ENCODE peak calls at places on chromosomes 6 and 20, in eight cellular contexts. One of them, this sample, is unnamed. For H3K9me3, the result is how much of the 10 kb centered on the place peaks cover.

GRCh38 chr20:10863337-10864060 is 189.7 kb upstream of the JAG1 start:
- DNase-seq in HCT116: peak
- DNase-seq in stomach: no peak
- DNase-seq in Peyer's patch: no peak
- DNase-seq in sigmoid colon: no peak
- DNase-seq in breast epithelium: no peak
- DNase-seq in heart left ventricle: no peak
- DNase-seq in right lobe of liver: no peak
- DNase-seq in this sample: no peak

GRCh38 chr20:45322952-45323383 is 14.9 kb upstream of the MATN4 start:
- DNase-seq in HCT116: peak
- DNase-seq in stomach: peak
- DNase-seq in Peyer's patch: peak
- DNase-seq in sigmoid colon: peak
- DNase-seq in breast epithelium: peak
- DNase-seq in heart left ventricle: no peak
- DNase-seq in right lobe of liver: peak
- DNase-seq in this sample: peak

GRCh38 chr6:162443101-162443500 is 284.5 kb downstream of the PRKN start:
- DNase-seq in HCT116: no peak
- DNase-seq in stomach: peak
- DNase-seq in Peyer's patch: no peak
- DNase-seq in sigmoid colon: no peak
- DNase-seq in breast epithelium: peak
- DNase-seq in heart left ventricle: no peak
- DNase-seq in right lobe of liver: no peak
- DNase-seq in this sample: peak

GRCh38 chr20:49132995-49133451 is 55.1 kb downstream of the STAU1 start:
- DNase-seq in HCT116: peak
- DNase-seq in stomach: no peak
- DNase-seq in Peyer's patch: no peak
- DNase-seq in sigmoid colon: no peak
- DNase-seq in breast epithelium: no peak
- DNase-seq in heart left ventricle: no peak
- DNase-seq in right lobe of liver: no peak
- DNase-seq in this sample: peak

GRCh38 chr20:17972121-17972520 is 3.3 kb downstream of the MGME1 start:
- DNase-seq in HCT116: no peak
- DNase-seq in stomach: no peak
- DNase-seq in Peyer's patch: no peak
- DNase-seq in sigmoid colon: no peak
- DNase-seq in breast epithelium: no peak
- DNase-seq in heart left ventricle: no peak
- DNase-seq in right lobe of liver: no peak
- DNase-seq in this sample: no peak

GRCh38 chr20:32830437-32830836 is 10.7 kb downstream of the MAPRE1 start:
- DNase-seq in HCT116: no peak
- DNase-seq in stomach: no peak
- DNase-seq in Peyer's patch: no peak
- DNase-seq in sigmoid colon: no peak
- DNase-seq in breast epithelium: no peak
- DNase-seq in heart left ventricle: no peak
- DNase-seq in right lobe of liver: no peak
- DNase-seq in this sample: peak

GRCh38 chr6:128600397-128600951 is 80.1 kb upstream of the PTPRK start:
- DNase-seq in HCT116: no peak
- DNase-seq in stomach: no peak
- DNase-seq in Peyer's patch: no peak
- DNase-seq in sigmoid colon: no peak
- DNase-seq in breast epithelium: no peak
- DNase-seq in heart left ventricle: no peak
- DNase-seq in right lobe of liver: no peak
- DNase-seq in this sample: no peak

GRCh38 chr6:161429921-161430490 is 156.1 kb upstream of the AGPAT4 start:
- DNase-seq in HCT116: no peak
- DNase-seq in stomach: no peak
- DNase-seq in Peyer's patch: no peak
- DNase-seq in sigmoid colon: no peak
- DNase-seq in breast epithelium: no peak
- DNase-seq in heart left ventricle: no peak
- DNase-seq in right lobe of liver: no peak
- DNase-seq in this sample: no peak

GRCh38 chr20:57526067-57526884 is 1.3 kb upstream of the CTCFL start:
- DNase-seq in HCT116: peak
- DNase-seq in stomach: no peak
- DNase-seq in Peyer's patch: no peak
- DNase-seq in sigmoid colon: no peak
- DNase-seq in breast epithelium: no peak
- DNase-seq in heart left ventricle: no peak
- DNase-seq in right lobe of liver: peak
- DNase-seq in this sample: no peak

GRCh38 chr6:156028310-156029131 is 572.9 kb upstream of the NOX3 start:
- DNase-seq in HCT116: no peak
- DNase-seq in stomach: no peak
- DNase-seq in Peyer's patch: no peak
- DNase-seq in sigmoid colon: no peak
- DNase-seq in breast epithelium: peak
- DNase-seq in heart left ventricle: no peak
- DNase-seq in right lobe of liver: no peak
- DNase-seq in this sample: no peak

GRCh38 chr6:6178795-6179194 is 141.7 kb downstream of the F13A1 start:
- DNase-seq in HCT116: no peak
- DNase-seq in stomach: no peak
- DNase-seq in Peyer's patch: no peak
- DNase-seq in sigmoid colon: no peak
- DNase-seq in breast epithelium: no peak
- DNase-seq in heart left ventricle: no peak
- DNase-seq in right lobe of liver: no peak
- DNase-seq in this sample: no peak

GRCh38 chr6:33114428-33114827 is 38.6 kb downstream of the HLA-DPB1 start:
- DNase-seq in HCT116: no peak
- DNase-seq in stomach: no peak
- DNase-seq in Peyer's patch: no peak
- DNase-seq in sigmoid colon: no peak
- DNase-seq in breast epithelium: no peak
- DNase-seq in heart left ventricle: no peak
- DNase-seq in right lobe of liver: no peak
- DNase-seq in this sample: no peak

GRCh38 chr20:22389836-22390542 is 194.4 kb downstream of the FOXA2 start:
- DNase-seq in HCT116: peak
- DNase-seq in stomach: peak
- DNase-seq in Peyer's patch: no peak
- DNase-seq in sigmoid colon: no peak
- DNase-seq in breast epithelium: no peak
- DNase-seq in heart left ventricle: no peak
- DNase-seq in right lobe of liver: no peak
- DNase-seq in this sample: peak

GRCh38 chr20:38173237-38174156 is 8.4 kb upstream of the TGM2 start:
- DNase-seq in HCT116: no peak
- DNase-seq in stomach: peak
- DNase-seq in Peyer's patch: peak
- DNase-seq in sigmoid colon: peak
- DNase-seq in breast epithelium: no peak
- DNase-seq in heart left ventricle: no peak
- DNase-seq in right lobe of liver: no peak
- DNase-seq in this sample: no peak

GRCh38 chr6:104218132-104218531 is 641.6 kb downstream of the HACE1 start:
- DNase-seq in HCT116: no peak
- DNase-seq in stomach: no peak
- DNase-seq in Peyer's patch: no peak
- DNase-seq in sigmoid colon: no peak
- DNase-seq in breast epithelium: no peak
- DNase-seq in heart left ventricle: no peak
- DNase-seq in right lobe of liver: no peak
- DNase-seq in this sample: no peak

DNA sequence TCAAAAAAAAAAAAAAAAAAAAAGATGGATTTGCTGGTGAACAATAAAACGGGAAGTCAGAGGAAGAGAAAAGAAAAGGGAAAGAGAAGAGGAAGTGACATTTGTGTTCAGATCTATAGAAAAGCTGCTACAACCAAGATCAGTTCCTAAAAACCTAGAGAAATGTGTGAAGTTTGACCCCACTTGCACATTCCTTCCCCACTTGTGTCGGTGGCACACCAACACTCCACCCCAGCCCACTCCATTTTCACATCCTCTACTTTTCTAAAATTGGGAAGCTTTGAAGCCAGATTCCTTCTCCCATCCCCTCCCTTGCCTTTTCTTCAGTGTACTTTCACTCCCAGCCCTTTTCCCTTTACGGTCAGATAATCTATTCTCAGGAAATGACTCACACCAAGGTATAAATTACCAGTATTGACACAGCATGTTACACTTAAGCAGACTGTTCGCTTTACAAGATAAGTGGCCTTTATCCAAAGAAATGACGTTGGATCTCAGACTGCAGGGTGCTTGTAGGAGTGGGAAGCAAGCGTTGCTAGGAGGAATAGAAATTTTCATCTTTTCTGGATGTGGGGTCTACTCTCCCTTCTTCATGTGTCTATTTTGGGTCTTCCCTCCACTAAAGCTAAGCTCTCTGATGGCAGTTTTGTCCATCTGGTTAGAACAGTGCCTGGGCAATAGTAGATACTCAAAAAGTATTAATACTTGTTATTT is 92.5 kb upstream of the ADGRF1 start:
- DNase-seq in HCT116: peak
- DNase-seq in stomach: no peak
- DNase-seq in Peyer's patch: no peak
- DNase-seq in sigmoid colon: no peak
- DNase-seq in breast epithelium: no peak
- DNase-seq in heart left ventricle: no peak
- DNase-seq in right lobe of liver: no peak
- DNase-seq in this sample: no peak
- H3K4me3 ChIP-seq in HCT116: peak
- H3K4me3 ChIP-seq in stomach: no peak
- H3K4me3 ChIP-seq in Peyer's patch: no peak
- H3K4me3 ChIP-seq in sigmoid colon: no peak
- H3K4me3 ChIP-seq in breast epithelium: no peak
- H3K4me3 ChIP-seq in heart left ventricle: no peak
- H3K4me3 ChIP-seq in right lobe of liver: no peak
- H3K4me3 ChIP-seq in this sample: no peak

DNA sequence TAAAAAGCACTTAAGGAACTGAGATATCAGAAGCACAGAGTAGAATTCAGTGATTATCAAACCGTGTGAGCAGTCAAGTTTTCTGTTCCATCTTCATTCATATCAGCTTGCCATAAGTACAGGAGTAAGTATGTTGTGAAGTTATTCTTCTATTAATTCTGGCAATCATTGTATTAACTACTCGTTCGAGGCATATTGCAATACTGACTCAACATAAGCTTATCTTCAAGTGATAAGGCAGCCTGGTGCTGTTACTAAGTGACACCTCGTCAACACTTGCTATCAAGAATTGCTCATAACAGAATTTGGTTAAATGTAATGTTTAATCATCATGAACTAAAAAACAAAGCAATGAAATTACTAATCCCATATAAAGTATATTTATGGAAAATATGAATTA is 75.7 kb upstream of the SNX9 start:
- DNase-seq in HCT116: no peak
- DNase-seq in stomach: no peak
- DNase-seq in Peyer's patch: no peak
- DNase-seq in sigmoid colon: no peak
- DNase-seq in breast epithelium: no peak
- DNase-seq in heart left ventricle: no peak
- DNase-seq in right lobe of liver: no peak
- DNase-seq in this sample: no peak
- H3K9me3 ChIP-seq in HCT116: under half
- H3K9me3 ChIP-seq in stomach: under half
- H3K9me3 ChIP-seq in Peyer's patch: under half
- H3K9me3 ChIP-seq in sigmoid colon: under half
- H3K9me3 ChIP-seq in breast epithelium: under half
- H3K9me3 ChIP-seq in heart left ventricle: under half
- H3K9me3 ChIP-seq in right lobe of liver: under half
- H3K9me3 ChIP-seq in this sample: under half

GRCh38 chr6:89037156-89037900 is 43.2 kb upstream of the PNRC1 start:
- DNase-seq in HCT116: no peak
- DNase-seq in stomach: no peak
- DNase-seq in Peyer's patch: peak
- DNase-seq in sigmoid colon: peak
- DNase-seq in breast epithelium: no peak
- DNase-seq in heart left ventricle: no peak
- DNase-seq in right lobe of liver: no peak
- DNase-seq in this sample: no peak

GRCh38 chr6:89032599-89032998 is 48.0 kb upstream of the PNRC1 start:
- DNase-seq in HCT116: no peak
- DNase-seq in stomach: no peak
- DNase-seq in Peyer's patch: no peak
- DNase-seq in sigmoid colon: no peak
- DNase-seq in breast epithelium: no peak
- DNase-seq in heart left ventricle: no peak
- DNase-seq in right lobe of liver: no peak
- DNase-seq in this sample: no peak

GRCh38 chr6:89034586-89035251 is 45.8 kb upstream of the PNRC1 start:
- DNase-seq in HCT116: no peak
- DNase-seq in stomach: no peak
- DNase-seq in Peyer's patch: no peak
- DNase-seq in sigmoid colon: peak
- DNase-seq in breast epithelium: no peak
- DNase-seq in heart left ventricle: no peak
- DNase-seq in right lobe of liver: no peak
- DNase-seq in this sample: no peak

DNA sequence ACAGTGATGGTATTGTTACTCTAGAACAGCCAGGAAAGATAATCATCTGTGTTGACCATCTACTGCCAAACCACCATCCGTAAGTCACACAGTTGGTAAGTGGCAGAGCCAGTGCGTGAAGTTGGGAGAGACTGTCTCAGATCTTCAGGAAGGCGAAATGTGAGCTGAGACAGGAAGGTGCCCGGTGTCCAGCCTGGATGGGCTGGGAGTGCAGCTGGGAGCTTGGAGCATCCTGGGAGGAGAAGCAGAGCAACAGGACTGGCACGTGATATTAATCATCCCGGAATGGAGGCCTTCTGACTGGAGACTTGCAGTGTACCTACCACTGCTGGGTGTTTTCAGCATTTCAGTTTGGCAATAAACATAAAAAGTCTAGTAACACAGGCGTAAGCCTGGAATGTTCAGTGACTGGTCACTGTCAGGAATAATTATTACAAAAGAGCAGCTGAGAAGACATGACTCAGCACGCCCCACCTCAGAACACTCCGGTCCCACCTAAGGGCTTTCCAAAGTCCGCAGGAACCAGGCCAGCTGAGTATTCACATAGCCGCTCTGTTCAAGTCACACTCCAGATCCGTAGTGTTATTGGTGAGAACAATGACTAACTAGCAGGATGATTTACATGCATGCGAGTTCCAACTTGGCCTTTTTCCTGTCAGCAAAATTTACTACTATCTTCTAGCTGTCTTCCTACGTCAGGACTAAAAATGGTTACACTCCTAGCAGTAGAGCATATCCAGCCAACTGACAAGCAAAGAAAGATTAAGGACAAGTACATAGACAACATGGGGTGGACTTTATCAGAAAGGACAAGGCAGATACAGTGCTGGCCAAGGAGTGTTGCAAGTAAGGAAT is 45.1 kb upstream of the PNRC1 start:
- DNase-seq in HCT116: no peak
- DNase-seq in stomach: peak
- DNase-seq in Peyer's patch: peak
- DNase-seq in sigmoid colon: peak
- DNase-seq in breast epithelium: peak
- DNase-seq in heart left ventricle: peak
- DNase-seq in right lobe of liver: peak
- DNase-seq in this sample: peak
- TF ChIP-seq POLR2A in HCT116: no peak
- TF ChIP-seq POLR2A in stomach: no peak
- TF ChIP-seq POLR2A in Peyer's patch: peak
- TF ChIP-seq POLR2A in sigmoid colon: no peak
- TF ChIP-seq POLR2A in breast epithelium: peak
- TF ChIP-seq POLR2A in heart left ventricle: no peak
- TF ChIP-seq POLR2A in right lobe of liver: peak
- TF ChIP-seq POLR2A in this sample: no peak

GRCh38 chr20:50799890-50800550 is 5.2 kb downstream of the BCAS4 start:
- DNase-seq in HCT116: no peak
- DNase-seq in stomach: no peak
- DNase-seq in Peyer's patch: no peak
- DNase-seq in sigmoid colon: no peak
- DNase-seq in breast epithelium: no peak
- DNase-seq in heart left ventricle: no peak
- DNase-seq in right lobe of liver: no peak
- DNase-seq in this sample: no peak
- H3K4me3 ChIP-seq in HCT116: no peak
- H3K4me3 ChIP-seq in stomach: no peak
- H3K4me3 ChIP-seq in Peyer's patch: no peak
- H3K4me3 ChIP-seq in sigmoid colon: no peak
- H3K4me3 ChIP-seq in breast epithelium: no peak
- H3K4me3 ChIP-seq in heart left ventricle: no peak
- H3K4me3 ChIP-seq in right lobe of liver: no peak
- H3K4me3 ChIP-seq in this sample: no peak